ENCODE peak calls at places on chromosomes 7 and 10, in six cellular contexts. M, A, S, X, C and N are unnamed samples.

GRCh38 chr10:127990846-127991542 is 84.1 kb downstream of the PTPRE start:
- DNase-seq in M (peak; percentile 76), C (no peak), S (peak; percentile 90), A (no peak), X (no peak), N (no peak)

GRCh38 chr10:88028654-88029053 is 165.2 kb downstream of the PTEN start:
- DNase-seq in M (no peak), C (no peak), S (no peak), X (no peak), A (peak; percentile 69), N (no peak)

GRCh38 chr7:124728610-124729009 is 37.0 kb downstream of the GPR37 start:
- DNase-seq in S (peak; percentile 52), M (peak; percentile 40), A (no peak), C (no peak), X (no peak), N (no peak)

GRCh38 chr7:139845443-139845805 is 16.4 kb downstream of the TBXAS1 start:
- DNase-seq in S (no peak), M (no peak), X (no peak), A (no peak), C (no peak), N (no peak)

GRCh38 chr10:24944512-24945255 is 7.7 kb downstream of the PRTFDC1 start:
- DNase-seq in C (no peak), S (peak; percentile 49), A (peak; percentile 52), X (no peak), M (peak; percentile 89), N (peak; percentile 55)

GRCh38 chr7:158110661-158111555 is 476.7 kb downstream of the PTPRN2 start:
- DNase-seq in S (no peak), M (no peak), X (no peak), A (peak; percentile 67), C (peak; percentile 45), N (peak; percentile 89)

GRCh38 chr7:116447980-116448839 is 51.3 kb upstream of the CAV2 start:
- DNase-seq in S (no peak), C (no peak), M (no peak), A (no peak), X (no peak), N (no peak)

GRCh38 chr10:63633677-63634487 is 112.7 kb downstream of the REEP3 start:
- DNase-seq in A (peak; percentile 74), S (peak; percentile 48), C (no peak), X (no peak), M (peak; percentile 52), N (no peak)

GRCh38 chr7:150515248-150515647 is 576 bp downstream of the GIMAP7 start:
- DNase-seq in X (no peak), A (no peak), S (no peak), M (no peak), C (no peak), N (no peak)

GRCh38 chr10:92657024-92657423 is 32.7 kb upstream of the HHEX start:
- DNase-seq in X (no peak), M (peak; percentile 41), S (peak; percentile 49), C (no peak), A (no peak), N (no peak)

GRCh38 chr7:91112902-91113321 is 151.3 kb upstream of the FZD1 start:
- DNase-seq in A (no peak), S (no peak), C (no peak), M (peak; percentile 82), X (no peak), N (no peak)

GRCh38 chr10:26665080-26666048 is 32.1 kb upstream of the PDSS1 start:
- DNase-seq in S (no peak), M (no peak), A (no peak), C (no peak), X (no peak), N (no peak)

GRCh38 chr10:59550061-59550460 is 159.6 kb downstream of the SLC16A9 start:
- DNase-seq in X (no peak), M (no peak), C (no peak), S (no peak), A (no peak), N (no peak)

GRCh38 chr10:106267591-106267990 is 896.9 kb downstream of the SORCS1 start:
- DNase-seq in X (no peak), M (no peak), C (no peak), A (no peak), S (no peak), N (no peak)

GRCh38 chr7:151435971-151436370 is 4.0 kb downstream of the CRYGN start:
- DNase-seq in C (no peak), S (no peak), A (no peak), M (no peak), X (no peak), N (no peak)

GRCh38 chr10:72041491-72041890 is 46.9 kb downstream of the SPOCK2 start:
- DNase-seq in M (no peak), X (no peak), C (no peak), S (no peak), A (no peak), N (no peak)

GRCh38 chr10:129023057-129023456 is 444.0 kb upstream of the MGMT start:
- DNase-seq in S (peak; percentile 30), M (peak; percentile 15), X (no peak), C (no peak), A (peak; percentile 45), N (no peak)

GRCh38 chr7:99073839-99074446 is 70.0 kb downstream of the SMURF1 start:
- DNase-seq in A (no peak), X (no peak), C (no peak), S (no peak), M (no peak), N (no peak)

GRCh38 chr10:124386186-124387077 is 32.3 kb downstream of the OAT start:
- DNase-seq in M (no peak), X (no peak), S (no peak), A (peak; percentile 64), C (no peak), N (peak; percentile 76)

GRCh38 chr7:101744588-101744987 is 72.8 kb upstream of the CUX1 start:
- DNase-seq in X (no peak), C (no peak), A (no peak), M (no peak), S (no peak), N (no peak)

GRCh38 chr7:151018421-151019129 is 5.7 kb downstream of the ATG9B start:
- DNase-seq in C (no peak), M (no peak), S (peak; percentile 23), X (no peak), A (peak; percentile 55), N (peak; percentile 62)

GRCh38 chr7:116566666-116567065 is 41.8 kb downstream of the CAV1 start:
- DNase-seq in M (no peak), X (no peak), S (no peak), A (no peak), C (no peak), N (no peak)

GRCh38 chr10:61410353-61410752 is 42.8 kb downstream of the TMEM26 start:
- DNase-seq in A (no peak), X (no peak), C (peak; percentile 43), M (no peak), S (no peak), N (peak; percentile 31)

GRCh38 chr10:63630928-63631685 is 109.9 kb downstream of the REEP3 start:
- DNase-seq in C (no peak), X (no peak), A (no peak), S (no peak), M (peak; percentile 90), N (no peak)

GRCh38 chr10:45373003-45373782 is 823 bp upstream of the ALOX5 start:
- DNase-seq in M (no peak), A (peak; percentile 51), S (no peak), X (no peak), C (peak; percentile 69), N (no peak)

GRCh38 chr7:47188653-47189315 is 393.1 kb downstream of the TNS3 start:
- DNase-seq in S (no peak), C (no peak), M (no peak), X (no peak), A (no peak), N (no peak)

GRCh38 chr10:99945286-99945685 is 64.5 kb downstream of the DNMBP start:
- DNase-seq in S (peak; percentile 81), X (no peak), C (no peak), M (peak; percentile 93), A (no peak), N (no peak)

GRCh38 chr10:116470768-116471415 is 43.2 kb downstream of the PNLIPRP3 start:
- DNase-seq in M (no peak), X (peak; percentile 8), A (peak; percentile 83), S (no peak), C (peak; percentile 62), N (peak; percentile 63)
- H2BK5ac ChIP-seq in M (no peak overlapping the region), X (no peak overlapping the region), A (no peak overlapping the region), S (no peak overlapping the region), C (no peak overlapping the region), N (no peak overlapping the region)

DNA sequence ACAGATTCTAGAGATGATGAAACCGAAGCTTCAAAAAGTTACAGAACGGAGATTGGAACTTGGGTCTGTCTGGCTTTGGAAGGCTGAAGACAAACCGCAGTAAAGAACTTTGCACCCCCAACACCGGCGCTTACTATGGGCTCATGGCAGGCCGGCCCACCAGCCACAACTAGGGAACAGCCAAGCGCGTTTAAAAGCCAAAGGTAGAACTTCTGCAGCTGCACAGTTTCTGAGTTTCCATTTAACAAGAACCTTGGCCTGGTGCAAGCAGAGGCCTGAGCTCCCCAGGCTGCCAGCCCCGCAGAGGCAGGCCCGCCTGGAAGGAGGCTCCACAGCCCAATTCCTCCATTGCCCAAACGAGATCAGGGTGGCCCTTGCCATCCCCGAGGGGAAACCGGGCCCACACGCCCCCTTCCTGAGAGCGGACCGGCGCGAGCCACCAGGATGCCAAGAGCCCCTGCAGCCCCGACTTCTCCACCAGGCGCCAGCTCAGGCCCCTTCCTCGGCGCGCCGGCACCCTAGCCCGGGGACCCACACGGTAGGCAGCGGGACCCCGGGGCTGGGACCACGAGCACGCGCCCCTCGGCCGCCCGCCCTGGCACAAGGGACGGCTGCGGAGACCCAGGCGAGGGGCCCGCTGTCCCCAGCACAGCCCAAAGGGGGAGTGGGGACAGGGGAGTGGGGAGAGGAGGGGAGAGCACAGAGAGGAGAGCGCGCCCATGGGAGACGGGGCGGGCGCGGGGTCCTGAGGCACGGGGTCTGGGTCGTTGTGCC is 566 bp downstream of the MAD1L1 start:
- DNase-seq in M (no peak), S (peak; percentile 34), A (peak; percentile 27), C (peak; percentile 63), X (no peak), N (no peak)
- H2BK5ac ChIP-seq in M (no peak overlapping the region), S (no peak overlapping the region), A (no peak overlapping the region), C (no peak overlapping the region), X (no peak overlapping the region), N (no peak overlapping the region)

GRCh38 chr10:97497572-97498075 is 598 bp downstream of the MMS19 start:
- DNase-seq in C (peak; percentile 73), S (peak; percentile 88), M (peak; percentile 74), A (peak; percentile 83), X (peak; percentile 29), N (peak; percentile 72)
- H2BK5ac ChIP-seq in C (peak overlapping the region; percentile 89), S (no peak overlapping the region), M (peak overlapping the region; percentile 87), A (peak overlapping the region; percentile 61), X (peak overlapping the region; percentile 46), N (no peak overlapping the region)

GRCh38 chr10:103540722-103541121 is 47.2 kb downstream of the NEURL1 start:
- DNase-seq in M (peak; percentile 13), S (no peak), C (no peak), A (peak; percentile 70), X (no peak), N (peak; percentile 36)

GRCh38 chr10:103545366-103545765 is 51.9 kb downstream of the NEURL1 start:
- DNase-seq in M (no peak), X (no peak), S (no peak), C (no peak), A (no peak), N (peak; percentile 18)

GRCh38 chr10:103543617-103544525 is 50.4 kb downstream of the NEURL1 start:
- DNase-seq in X (no peak), A (peak; percentile 25), M (no peak), S (no peak), C (no peak), N (peak; percentile 15)

GRCh38 chr10:103544657-103545310 is 51.3 kb downstream of the NEURL1 start:
- DNase-seq in A (no peak), X (no peak), C (no peak), M (no peak), S (no peak), N (peak; percentile 27)

GRCh38 chr10:103542764-103543616 is 49.5 kb downstream of the NEURL1 start:
- DNase-seq in M (peak; percentile 49), X (peak; percentile 32), C (no peak), A (peak; percentile 85), S (peak; percentile 51), N (peak; percentile 67)
- H2BK5ac ChIP-seq in M (no peak overlapping the region), X (no peak overlapping the region), C (no peak overlapping the region), A (no peak overlapping the region), S (no peak overlapping the region), N (no peak overlapping the region)